ENCODE peak calls at places on chromosomes 3 and 15, in five cellular contexts. One of them, this sample, is unnamed.
A peak's percentile ranks its signal among the peaks of the same experiment; 100 is the strongest.

GRCh38 chr3:48655586-48655985 is 7.1 kb downstream of the CELSR3 start:
- DNase-seq in activated T-helper 9 cell treated with anti-CD3 and anti-CD28 coated beads, Interleukin-2, amount 50 U/mL, for 16 hours: peak; percentile 36
- DNase-seq in Right ventricle myocardium inferior: no peak
- DNase-seq in breast epithelium: no peak
- DNase-seq in endothelial cell: no peak
- DNase-seq in this sample: no peak

GRCh38 chr3:190252080-190252479 is 70.2 kb downstream of the CLDN1 start:
- DNase-seq in activated T-helper 9 cell treated with anti-CD3 and anti-CD28 coated beads, Interleukin-2, amount 50 U/mL, for 16 hours: no peak
- DNase-seq in Right ventricle myocardium inferior: no peak
- DNase-seq in breast epithelium: no peak
- DNase-seq in endothelial cell: no peak
- DNase-seq in this sample: no peak

GRCh38 chr3:133915685-133916639 is 20.3 kb upstream of the RAB6B start:
- DNase-seq in activated T-helper 9 cell treated with anti-CD3 and anti-CD28 coated beads, Interleukin-2, amount 50 U/mL, for 16 hours: no peak
- DNase-seq in Right ventricle myocardium inferior: no peak
- DNase-seq in breast epithelium: no peak
- DNase-seq in endothelial cell: no peak
- DNase-seq in this sample: no peak

GRCh38 chr3:61875488-61875887 is 314.1 kb downstream of the PTPRG start:
- DNase-seq in activated T-helper 9 cell treated with anti-CD3 and anti-CD28 coated beads, Interleukin-2, amount 50 U/mL, for 16 hours: no peak
- DNase-seq in Right ventricle myocardium inferior: no peak
- DNase-seq in breast epithelium: no peak
- DNase-seq in endothelial cell: no peak
- DNase-seq in this sample: no peak

GRCh38 chr3:170738756-170739155 is 131.2 kb downstream of the RPL22L1 start:
- DNase-seq in activated T-helper 9 cell treated with anti-CD3 and anti-CD28 coated beads, Interleukin-2, amount 50 U/mL, for 16 hours: no peak
- DNase-seq in Right ventricle myocardium inferior: no peak
- DNase-seq in breast epithelium: no peak
- DNase-seq in endothelial cell: no peak
- DNase-seq in this sample: no peak

GRCh38 chr3:65676592-65676991 is 362.1 kb downstream of the MAGI1 start:
- DNase-seq in activated T-helper 9 cell treated with anti-CD3 and anti-CD28 coated beads, Interleukin-2, amount 50 U/mL, for 16 hours: no peak
- DNase-seq in Right ventricle myocardium inferior: no peak
- DNase-seq in breast epithelium: no peak
- DNase-seq in endothelial cell: no peak
- DNase-seq in this sample: no peak

GRCh38 chr15:64009798-64010241 is 36.5 kb downstream of the DAPK2 start:
- DNase-seq in activated T-helper 9 cell treated with anti-CD3 and anti-CD28 coated beads, Interleukin-2, amount 50 U/mL, for 16 hours: peak; percentile 8
- DNase-seq in Right ventricle myocardium inferior: no peak
- DNase-seq in breast epithelium: no peak
- DNase-seq in endothelial cell: no peak
- DNase-seq in this sample: no peak

GRCh38 chr3:160564205-160564922 is 1.0 kb downstream of the KPNA4 start:
- DNase-seq in activated T-helper 9 cell treated with anti-CD3 and anti-CD28 coated beads, Interleukin-2, amount 50 U/mL, for 16 hours: no peak
- DNase-seq in Right ventricle myocardium inferior: no peak
- DNase-seq in breast epithelium: no peak
- DNase-seq in endothelial cell: peak; percentile 37
- DNase-seq in this sample: no peak

GRCh38 chr3:186237915-186238314 is 124.1 kb downstream of the DGKG start:
- DNase-seq in activated T-helper 9 cell treated with anti-CD3 and anti-CD28 coated beads, Interleukin-2, amount 50 U/mL, for 16 hours: no peak
- DNase-seq in Right ventricle myocardium inferior: no peak
- DNase-seq in breast epithelium: no peak
- DNase-seq in endothelial cell: no peak
- DNase-seq in this sample: no peak

GRCh38 chr15:96330064-96330449 is 443 bp upstream of the NR2F2 start:
- DNase-seq in activated T-helper 9 cell treated with anti-CD3 and anti-CD28 coated beads, Interleukin-2, amount 50 U/mL, for 16 hours: no peak
- DNase-seq in Right ventricle myocardium inferior: peak; percentile 90
- DNase-seq in breast epithelium: peak; percentile 65
- DNase-seq in endothelial cell: peak; percentile 59
- DNase-seq in this sample: peak; percentile 71

GRCh38 chr3:32522682-32523081 is 20.0 kb upstream of the CMTM6 start:
- DNase-seq in activated T-helper 9 cell treated with anti-CD3 and anti-CD28 coated beads, Interleukin-2, amount 50 U/mL, for 16 hours: no peak
- DNase-seq in Right ventricle myocardium inferior: no peak
- DNase-seq in breast epithelium: no peak
- DNase-seq in endothelial cell: no peak
- DNase-seq in this sample: no peak

GRCh38 chr15:65612616-65612946 is 1.6 kb upstream of the INTS14 start:
- DNase-seq in activated T-helper 9 cell treated with anti-CD3 and anti-CD28 coated beads, Interleukin-2, amount 50 U/mL, for 16 hours: no peak
- DNase-seq in Right ventricle myocardium inferior: no peak
- DNase-seq in breast epithelium: no peak
- DNase-seq in endothelial cell: no peak
- DNase-seq in this sample: no peak

GRCh38 chr3:149678365-149678948 is 20.6 kb upstream of the WWTR1 start:
- DNase-seq in activated T-helper 9 cell treated with anti-CD3 and anti-CD28 coated beads, Interleukin-2, amount 50 U/mL, for 16 hours: no peak
- DNase-seq in Right ventricle myocardium inferior: no peak
- DNase-seq in breast epithelium: no peak
- DNase-seq in endothelial cell: no peak
- DNase-seq in this sample: no peak

GRCh38 chr3:152703245-152703900 is 131.6 kb upstream of the P2RY1 start:
- DNase-seq in activated T-helper 9 cell treated with anti-CD3 and anti-CD28 coated beads, Interleukin-2, amount 50 U/mL, for 16 hours: no peak
- DNase-seq in Right ventricle myocardium inferior: no peak
- DNase-seq in breast epithelium: no peak
- DNase-seq in endothelial cell: no peak
- DNase-seq in this sample: no peak

GRCh38 chr15:101489236-101489632 is 273 bp downstream of the PCSK6 start:
- DNase-seq in activated T-helper 9 cell treated with anti-CD3 and anti-CD28 coated beads, Interleukin-2, amount 50 U/mL, for 16 hours: no peak
- DNase-seq in Right ventricle myocardium inferior: no peak
- DNase-seq in breast epithelium: no peak
- DNase-seq in endothelial cell: peak; percentile 44
- DNase-seq in this sample: no peak

GRCh38 chr3:6228958-6229683 is 631.8 kb upstream of the GRM7 start:
- DNase-seq in activated T-helper 9 cell treated with anti-CD3 and anti-CD28 coated beads, Interleukin-2, amount 50 U/mL, for 16 hours: no peak
- DNase-seq in Right ventricle myocardium inferior: no peak
- DNase-seq in breast epithelium: no peak
- DNase-seq in endothelial cell: no peak
- DNase-seq in this sample: no peak

GRCh38 chr15:38072507-38073277 is 138.3 kb downstream of the TMCO5A start:
- DNase-seq in activated T-helper 9 cell treated with anti-CD3 and anti-CD28 coated beads, Interleukin-2, amount 50 U/mL, for 16 hours: no peak
- DNase-seq in Right ventricle myocardium inferior: peak; percentile 86
- DNase-seq in breast epithelium: peak; percentile 78
- DNase-seq in endothelial cell: peak; percentile 75
- DNase-seq in this sample: peak; percentile 91

GRCh38 chr15:40911139-40911538 is 16.9 kb downstream of the VPS18 start:
- DNase-seq in activated T-helper 9 cell treated with anti-CD3 and anti-CD28 coated beads, Interleukin-2, amount 50 U/mL, for 16 hours: no peak
- DNase-seq in Right ventricle myocardium inferior: no peak
- DNase-seq in breast epithelium: no peak
- DNase-seq in endothelial cell: no peak
- DNase-seq in this sample: peak; percentile 87

GRCh38 chr3:17088017-17088416 is 203.3 kb downstream of the PLCL2 start:
- DNase-seq in activated T-helper 9 cell treated with anti-CD3 and anti-CD28 coated beads, Interleukin-2, amount 50 U/mL, for 16 hours: no peak
- DNase-seq in Right ventricle myocardium inferior: no peak
- DNase-seq in breast epithelium: no peak
- DNase-seq in endothelial cell: no peak
- DNase-seq in this sample: no peak

GRCh38 chr3:141387446-141388030 is 19.2 kb downstream of the ZBTB38 start:
- DNase-seq in activated T-helper 9 cell treated with anti-CD3 and anti-CD28 coated beads, Interleukin-2, amount 50 U/mL, for 16 hours: no peak
- DNase-seq in Right ventricle myocardium inferior: no peak
- DNase-seq in breast epithelium: no peak
- DNase-seq in endothelial cell: no peak
- DNase-seq in this sample: no peak

GRCh38 chr3:107920538-107920937 is 170.3 kb downstream of the CD47 start:
- DNase-seq in activated T-helper 9 cell treated with anti-CD3 and anti-CD28 coated beads, Interleukin-2, amount 50 U/mL, for 16 hours: no peak
- DNase-seq in Right ventricle myocardium inferior: no peak
- DNase-seq in breast epithelium: no peak
- DNase-seq in endothelial cell: no peak
- DNase-seq in this sample: no peak

GRCh38 chr15:90882781-90883525 is 1.4 kb upstream of the FES start:
- DNase-seq in activated T-helper 9 cell treated with anti-CD3 and anti-CD28 coated beads, Interleukin-2, amount 50 U/mL, for 16 hours: no peak
- DNase-seq in Right ventricle myocardium inferior: peak; percentile 60
- DNase-seq in breast epithelium: no peak
- DNase-seq in endothelial cell: no peak
- DNase-seq in this sample: no peak

GRCh38 chr3:108008106-108008505 is 82.7 kb downstream of the CD47 start:
- DNase-seq in activated T-helper 9 cell treated with anti-CD3 and anti-CD28 coated beads, Interleukin-2, amount 50 U/mL, for 16 hours: no peak
- DNase-seq in Right ventricle myocardium inferior: no peak
- DNase-seq in breast epithelium: no peak
- DNase-seq in endothelial cell: no peak
- DNase-seq in this sample: no peak

GRCh38 chr15:44554934-44555723 is 18.2 kb downstream of the EIF3J start:
- DNase-seq in activated T-helper 9 cell treated with anti-CD3 and anti-CD28 coated beads, Interleukin-2, amount 50 U/mL, for 16 hours: no peak
- DNase-seq in Right ventricle myocardium inferior: no peak
- DNase-seq in breast epithelium: no peak
- DNase-seq in endothelial cell: no peak
- DNase-seq in this sample: no peak

This sample was measured in H9.